ENCODE peak calls at places on chromosomes 6 and 20, in ten cellular contexts. I is fibroblast of lung; H is lower lobe of right lung; W is tibial nerve; N is psoas muscle; F is fibroblast of pulmonary artery; Q is HCT116; V is CD8-positive, alpha-beta T cell; S is astrocyte of the cerebellum; J is mucosa of descending colon. Z is an unnamed sample.
A peak's percentile ranks its signal among the peaks of the same experiment; 100 is the strongest.

GRCh38 chr6:127841811-127842210 is 59.0 kb downstream of the THEMIS start:
- DNase-seq in W (no peak), F (peak; percentile 7), V (no peak), N (no peak), S (no peak), Q (no peak), J (no peak), H (no peak), I (peak; percentile 41), Z (no peak)

GRCh38 chr6:119234457-119234856 is 115.1 kb downstream of the MAN1A1 start:
- DNase-seq in W (no peak), I (no peak), V (no peak), Q (no peak), J (no peak), F (no peak), N (no peak), S (no peak), H (no peak), Z (no peak)

GRCh38 chr6:91659881-91660280 is 1073.0 kb upstream of the MAP3K7 start:
- DNase-seq in N (no peak), F (no peak), Q (no peak), J (no peak), W (no peak), V (no peak), I (no peak), S (no peak), H (no peak), Z (no peak)

GRCh38 chr20:39021748-39022147 is 59.6 kb downstream of the DHX35 start:
- DNase-seq in Q (no peak), I (no peak), S (no peak), J (no peak), F (no peak), H (no peak), N (no peak), W (no peak), V (no peak), Z (no peak)

GRCh38 chr20:10715035-10715434 is 41.2 kb upstream of the JAG1 start:
- DNase-seq in I (peak; percentile 73), W (no peak), S (peak; percentile 18), H (no peak), J (no peak), Q (no peak), N (no peak), V (no peak), F (peak; percentile 47), Z (peak; percentile 81)

GRCh38 chr6:11325431-11325830 is 93.0 kb upstream of the NEDD9 start:
- DNase-seq in F (no peak), I (no peak), S (no peak), J (no peak), N (no peak), H (no peak), Q (no peak), W (no peak), V (no peak), Z (no peak)

GRCh38 chr6:156163311-156163710 is 613.9 kb upstream of the ARID1B start:
- DNase-seq in I (no peak), S (no peak), H (no peak), W (no peak), Q (no peak), F (no peak), V (no peak), J (no peak), N (no peak), Z (no peak)

GRCh38 chr6:105981002-105981887 is 104.9 kb upstream of the PRDM1 start:
- DNase-seq in W (no peak), N (no peak), Q (no peak), J (peak; percentile 33), S (no peak), V (no peak), H (no peak), I (no peak), F (no peak), Z (no peak)

GRCh38 chr6:144113366-144113765 is 18.0 kb upstream of the SF3B5 start:
- DNase-seq in H (no peak), W (no peak), V (no peak), N (no peak), I (no peak), S (no peak), Q (no peak), J (no peak), F (no peak), Z (no peak)

GRCh38 chr20:39066464-39066863 is 104.3 kb downstream of the DHX35 start:
- DNase-seq in S (no peak), W (no peak), Q (no peak), J (no peak), I (no peak), V (no peak), N (no peak), H (no peak), F (no peak), Z (no peak)

GRCh38 chr6:108417027-108417426 is 122.2 kb downstream of the AFG1L start:
- DNase-seq in W (no peak), H (no peak), N (no peak), F (peak; percentile 39), V (no peak), S (peak; percentile 6), J (no peak), Q (no peak), I (no peak), Z (no peak)

GRCh38 chr6:1614448-1614766 is 4.7 kb downstream of the FOXC1 start:
- DNase-seq in V (no peak), H (no peak), F (no peak), J (no peak), W (no peak), N (no peak), S (no peak), Q (no peak), I (no peak), Z (no peak)

GRCh38 chr6:56714982-56715456 is 72.3 kb upstream of the DST start:
- DNase-seq in H (no peak), J (no peak), V (no peak), Q (peak; percentile 96), S (peak; percentile 58), F (peak; percentile 71), N (no peak), W (no peak), I (peak; percentile 81), Z (peak; percentile 85)

GRCh38 chr6:42441661-42442081 is 10.1 kb downstream of the TRERF1 start:
- DNase-seq in H (no peak), V (no peak), N (no peak), W (no peak), Q (no peak), F (no peak), I (peak; percentile 26), J (no peak), S (no peak), Z (no peak)
- H3K4me3 ChIP-seq in H (no peak overlapping the region), V (no peak overlapping the region), N (no peak overlapping the region), W (no peak overlapping the region), Q (no peak overlapping the region), F (no peak overlapping the region), I (no peak overlapping the region), J (no peak overlapping the region), S (no peak overlapping the region), Z (no peak overlapping the region)

GRCh38 chr6:132768051-132768517 is 10.4 kb upstream of the VNN2 start:
- DNase-seq in J (peak; percentile 43), F (peak; percentile 16), W (peak; percentile 38), V (no peak), S (no peak), N (no peak), Q (peak; percentile 40), H (peak; percentile 55), I (peak; percentile 25), Z (peak; percentile 65)
- TF ChIP-seq CTCF in J (peak; percentile 2), F (peak; percentile 19), W (peak; percentile 15), V (peak; percentile 28), S (no peak), N (peak; percentile 3), Q (peak; percentile 94), H (peak; percentile 68), I (peak; percentile 4), Z (peak; percentile 68)

GRCh38 chr6:13012271-13012670 is 295.7 kb downstream of the PHACTR1 start:
- DNase-seq in N (no peak), W (no peak), I (no peak), V (no peak), F (no peak), S (no peak), H (no peak), Q (no peak), J (no peak), Z (peak; percentile 87)

GRCh38 chr6:13014551-13015378 is 298.2 kb downstream of the PHACTR1 start:
- DNase-seq in W (no peak), I (no peak), J (no peak), F (no peak), Q (no peak), S (no peak), V (no peak), H (peak; percentile 62), N (no peak), Z (no peak)

GRCh38 chr6:13012977-13013680 is 296.6 kb downstream of the PHACTR1 start:
- DNase-seq in N (peak; percentile 17), S (no peak), I (no peak), W (no peak), F (peak; percentile 7), J (peak; percentile 17), V (no peak), Q (no peak), H (peak; percentile 85), Z (no peak)

GRCh38 chr6:13015379-13015681 is 298.8 kb downstream of the PHACTR1 start:
- DNase-seq in F (no peak), H (no peak), I (no peak), V (no peak), S (no peak), W (no peak), J (no peak), N (no peak), Q (no peak), Z (no peak)

DNA sequence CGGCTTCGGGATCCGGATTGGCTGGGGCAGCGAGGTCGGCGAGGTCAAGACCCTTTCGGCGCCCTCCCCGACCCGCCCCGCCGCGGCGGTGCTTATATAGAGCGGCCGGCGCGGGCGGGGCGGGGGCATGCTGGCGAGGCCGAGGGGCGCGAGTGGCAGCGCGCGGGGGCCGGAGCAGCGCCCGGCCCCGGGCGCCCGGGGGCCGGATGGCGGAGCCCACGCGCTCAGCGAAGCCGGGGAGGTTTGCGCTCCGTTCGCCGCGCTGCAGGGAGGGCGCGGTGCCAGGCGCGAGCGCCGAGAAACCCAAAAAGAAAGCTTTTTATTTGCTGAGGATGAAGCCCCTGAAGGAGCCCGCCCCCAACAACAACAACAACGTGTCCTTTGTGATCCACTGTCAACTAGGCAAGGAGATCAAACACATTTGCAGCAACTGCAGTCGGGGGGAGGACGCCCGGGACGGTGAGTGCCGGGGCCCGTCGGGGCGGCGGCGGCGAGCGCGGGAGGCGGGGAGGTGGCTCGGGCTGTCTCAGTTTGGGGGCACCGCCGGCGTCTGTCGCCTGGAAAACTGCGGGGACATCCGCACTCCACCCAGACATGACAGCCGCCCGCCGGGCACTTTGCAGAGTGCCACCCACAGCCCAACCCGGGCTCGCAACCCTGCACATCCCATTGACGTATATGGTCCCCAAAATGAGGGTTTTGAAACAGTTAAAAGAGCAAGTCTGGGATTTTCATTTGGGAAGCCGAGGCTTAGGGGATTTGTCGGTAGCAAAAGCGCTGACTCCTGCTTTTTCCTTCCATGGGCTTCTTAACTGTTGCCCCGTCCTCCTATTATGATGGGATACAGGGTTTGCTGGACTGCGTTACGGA is 297.3 kb downstream of the PHACTR1 start:
- DNase-seq in S (no peak), V (no peak), F (peak; percentile 5), J (no peak), I (peak; percentile 2), N (no peak), W (no peak), H (no peak), Q (no peak), Z (no peak)
- H3K4me3 ChIP-seq in S (peak overlapping the region; percentile 46), V (no peak overlapping the region), F (peak overlapping the region; percentile 52), J (no peak overlapping the region), I (no peak overlapping the region), N (peak overlapping the region; percentile 64), W (peak overlapping the region; percentile 25), H (peak overlapping the region; percentile 61), Q (no peak overlapping the region), Z (peak overlapping the region; percentile 16)

GRCh38 chr20:3970016-3970415 is 45.3 kb downstream of the RNF24 start:
- DNase-seq in Q (no peak), H (no peak), J (peak; percentile 38), V (no peak), W (no peak), S (no peak), I (no peak), N (no peak), F (no peak), Z (no peak)
- TF ChIP-seq CTCF in Q (no peak), H (no peak), J (no peak), V (no peak), W (no peak), S (no peak), I (no peak), N (no peak), F (no peak), Z (no peak)